ENCODE peak calls at places on chromosomes 7 and 10, in five cellular contexts. S is CD8-positive, alpha-beta T cell; U is CD4-positive, alpha-beta T cell; P is A549; J is substantia nigra. Y is an unnamed sample.

GRCh38 chr7:143418681-143419458 is 10.2 kb upstream of the EPHA1 start:
- DNase-seq in S (no peak), U (no peak), P (no peak), J (no peak), Y (no peak)

GRCh38 chr7:46707973-46708372 is 786.9 kb upstream of the IGFBP3 start:
- DNase-seq in S (no peak), U (no peak), P (no peak), J (no peak), Y (no peak)

GRCh38 chr7:143305423-143306070 is 10.4 kb upstream of the CLCN1 start:
- DNase-seq in S (peak), U (peak), P (peak), J (no peak), Y (peak)

GRCh38 chr10:71868192-71868697 is 17.2 kb upstream of the PSAP start:
- DNase-seq in S (no peak), U (no peak), P (peak), J (no peak), Y (no peak)

GRCh38 chr7:106840342-106840741 is 24.7 kb upstream of the PIK3CG start:
- DNase-seq in S (no peak), U (no peak), P (no peak), J (no peak), Y (no peak)

GRCh38 chr7:151736403-151736909 is 140.5 kb downstream of the PRKAG2 start:
- DNase-seq in S (no peak), U (no peak), P (peak), J (no peak), Y (no peak)

GRCh38 chr7:39606352-39606751 is 17.0 kb upstream of the RALA start:
- DNase-seq in S (no peak), U (no peak), P (no peak), J (no peak), Y (no peak)

GRCh38 chr10:89100680-89101079 is 106.4 kb downstream of the CH25H start:
- DNase-seq in S (no peak), U (no peak), P (no peak), J (no peak), Y (no peak)

GRCh38 chr7:85685901-85686300 is 499.0 kb upstream of the SEMA3D start:
- DNase-seq in S (no peak), U (no peak), P (no peak), J (no peak), Y (no peak)

GRCh38 chr7:379456-380225 is 89.7 kb downstream of the FOXL3 start:
- DNase-seq in S (no peak), U (peak), P (no peak), J (no peak), Y (no peak)

GRCh38 chr10:97889461-97890265 is 40.0 kb downstream of the GOLGA7B start:
- DNase-seq in S (no peak), U (no peak), P (peak), J (no peak), Y (no peak)

GRCh38 chr7:98284335-98285036 is 3.0 kb downstream of the BRI3 start:
- DNase-seq in S (no peak), U (no peak), P (no peak), J (peak), Y (no peak)

GRCh38 chr7:42677751-42678231 is 234.1 kb downstream of the C7orf25 start:
- DNase-seq in S (no peak), U (no peak), P (no peak), J (no peak), Y (no peak)

GRCh38 chr10:33015798-33016547 is 57.9 kb upstream of the ITGB1 start:
- DNase-seq in S (no peak), U (no peak), P (no peak), J (no peak), Y (no peak)

GRCh38 chr7:39051707-39052106 is 74.0 kb downstream of the POU6F2 start:
- DNase-seq in S (no peak), U (no peak), P (no peak), J (no peak), Y (no peak)

GRCh38 chr7:117562732-117563131 is 82.9 kb downstream of the CFTR start:
- DNase-seq in S (no peak), U (no peak), P (no peak), J (no peak), Y (no peak)

GRCh38 chr7:135414850-135415439 is 95.0 kb downstream of the CNOT4 start:
- DNase-seq in S (no peak), U (no peak), P (peak), J (no peak), Y (no peak)

GRCh38 chr7:108002726-108003590 is at the start of gene LAMB1:
- DNase-seq in S (no peak), U (no peak), P (peak), J (no peak), Y (no peak)

GRCh38 chr10:99681553-99681952 is 22.2 kb downstream of the ENTPD7 start:
- DNase-seq in S (no peak), U (no peak), P (no peak), J (no peak), Y (no peak)

GRCh38 chr7:96080021-96080420 is 241.9 kb downstream of the SLC25A13 start:
- DNase-seq in S (no peak), U (no peak), P (no peak), J (no peak), Y (no peak)

GRCh38 chr7:44195901-44196300 is 4.9 kb upstream of the YKT6 start:
- DNase-seq in S (no peak), U (no peak), P (no peak), J (no peak), Y (no peak)

GRCh38 chr7:5610500-5611186 is 170.8 kb downstream of the RNF216 start:
- DNase-seq in S (no peak), U (no peak), P (no peak), J (no peak), Y (no peak)

GRCh38 chr10:15444105-15445021 is 73.3 kb upstream of the FAM171A1 start:
- DNase-seq in S (no peak), U (no peak), P (no peak), J (no peak), Y (no peak)

GRCh38 chr7:501526-501925 is 18.1 kb downstream of the PDGFA start:
- DNase-seq in S (no peak), U (no peak), P (no peak), J (no peak), Y (no peak)

GRCh38 chr7:4998244-4998643 is 39.3 kb upstream of the MMD2 start:
- DNase-seq in S (no peak), U (no peak), P (no peak), J (no peak), Y (no peak)

DNA sequence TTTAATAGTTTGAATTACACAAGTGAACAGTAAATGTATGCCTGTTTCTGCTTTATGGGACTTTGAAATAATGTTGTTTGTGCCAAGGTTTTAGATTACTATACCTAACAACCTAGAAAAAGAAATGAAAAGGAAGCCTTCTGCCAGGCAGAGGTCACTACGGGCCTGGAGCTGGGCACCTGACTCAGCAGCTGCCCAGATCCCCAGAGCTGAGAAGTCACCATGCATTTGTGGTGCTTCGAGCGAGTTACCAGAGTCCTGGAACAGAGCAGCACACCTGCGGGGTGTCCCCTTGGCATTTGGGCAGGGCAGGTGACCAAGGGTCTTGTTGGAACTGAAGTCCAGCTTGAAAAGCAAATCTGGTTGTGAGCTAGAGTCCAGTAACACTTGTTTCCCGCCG is 25.5 kb downstream of the EGFR start:
- DNase-seq in S (no peak), U (no peak), P (no peak), J (no peak), Y (no peak)
- H3K27ac ChIP-seq in S (no peak), U (no peak), P (no peak), J (no peak), Y (no peak)

DNA sequence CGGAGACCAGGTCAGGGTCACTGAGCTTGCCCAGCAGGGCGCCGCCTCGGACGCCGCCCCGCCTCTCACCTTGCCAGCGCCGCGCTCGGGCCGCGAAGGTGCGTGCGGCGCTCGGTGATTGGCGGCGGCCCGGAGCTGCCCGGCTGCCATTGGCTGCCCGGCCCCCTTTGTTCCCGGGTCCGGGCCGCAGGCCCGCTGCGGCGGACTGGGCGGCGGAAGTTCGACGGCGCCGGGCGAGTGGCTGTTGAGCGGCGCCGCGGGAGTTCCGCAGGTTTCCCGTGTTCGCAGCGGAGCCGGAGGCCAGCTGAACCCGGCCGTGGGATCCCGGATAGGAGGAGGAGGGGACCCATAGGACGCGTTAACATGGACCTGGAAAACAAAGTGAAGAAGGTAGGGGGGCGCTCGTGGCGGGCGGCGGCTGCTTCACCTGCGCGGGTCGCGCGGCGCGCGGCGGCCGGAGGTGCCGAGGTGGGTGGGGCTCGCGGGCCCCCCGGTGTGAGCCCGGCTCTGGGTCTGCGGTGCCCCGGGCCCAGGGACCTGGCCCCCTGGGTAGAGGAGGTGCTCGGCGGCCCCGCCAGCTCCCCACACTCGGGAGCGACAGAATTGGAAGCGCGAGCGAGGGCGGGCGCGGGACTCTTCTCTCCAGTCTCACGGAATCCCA is at the start of gene TES:
- DNase-seq in S (peak), U (peak), P (peak), J (no peak), Y (no peak)
- H3K27ac ChIP-seq in S (peak), U (peak), P (peak), J (no peak), Y (no peak)

GRCh38 chr7:105268056-105268455 is 120.7 kb downstream of the SRPK2 start:
- DNase-seq in S (no peak), U (no peak), P (peak), J (no peak), Y (no peak)
- H3K27ac ChIP-seq in S (peak), U (no peak), P (peak), J (peak), Y (peak)

DNA sequence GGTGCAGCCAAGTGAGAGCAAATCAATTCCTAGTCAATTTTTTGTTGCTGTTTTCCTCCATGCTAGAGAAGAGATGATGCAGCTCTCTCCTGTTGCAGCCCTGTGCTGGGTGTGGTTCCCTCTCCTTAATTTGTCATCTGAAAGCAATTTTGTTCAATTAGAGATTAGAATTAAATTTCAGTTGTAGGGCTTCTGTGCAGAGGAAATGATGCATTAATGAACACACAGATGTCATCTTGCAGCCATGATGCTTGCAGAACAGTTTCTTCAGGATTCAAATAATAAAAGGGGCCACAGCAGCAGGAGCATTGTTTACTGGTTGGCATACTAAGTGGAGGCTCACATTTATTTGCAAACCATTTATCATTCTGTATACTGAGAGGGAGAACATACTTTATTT is 266.0 kb downstream of the AUTS2 start:
- DNase-seq in S (no peak), U (no peak), P (no peak), J (no peak), Y (no peak)
- H3K27ac ChIP-seq in S (no peak), U (no peak), P (no peak), J (no peak), Y (no peak)

GRCh38 chr7:138755831-138756590 is 41.8 kb upstream of the TMEM213 start:
- DNase-seq in S (no peak), U (no peak), P (no peak), J (no peak), Y (no peak)
- H3K27ac ChIP-seq in S (no peak), U (no peak), P (no peak), J (no peak), Y (no peak)

DNA sequence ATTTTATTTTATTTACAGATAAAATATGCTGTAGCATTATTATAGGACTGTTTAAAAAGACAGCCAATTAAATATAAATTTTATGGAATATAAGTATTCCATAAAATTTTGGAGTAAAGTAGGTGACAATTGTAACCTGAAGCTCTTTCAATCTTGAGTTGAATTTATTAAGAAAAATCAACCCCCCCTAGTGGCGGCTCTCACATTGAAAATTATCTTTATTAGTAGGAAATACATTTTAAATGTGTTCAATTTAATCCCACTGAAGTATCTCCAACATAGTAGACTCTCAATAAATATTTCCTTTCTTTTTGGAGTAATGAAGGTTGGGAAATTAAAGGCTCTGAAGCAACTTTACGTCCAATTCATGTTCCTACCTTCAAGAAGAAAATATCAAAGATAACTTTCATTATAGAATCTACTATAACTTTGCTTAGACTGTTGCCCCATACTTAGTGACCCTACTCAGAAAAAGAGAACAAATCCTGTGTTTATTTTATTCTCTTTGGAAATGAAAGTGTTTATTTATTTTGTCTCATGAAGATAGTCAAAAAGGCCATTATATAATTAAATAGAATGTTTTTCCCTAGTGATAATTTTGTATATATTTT is 3.1 kb downstream of the AHR start:
- DNase-seq in S (peak), U (peak), P (no peak), J (no peak), Y (no peak)
- H3K27ac ChIP-seq in S (no peak), U (no peak), P (peak), J (no peak), Y (no peak)

Y was measured in caudate nucleus.